ENCODE peak calls at places on chromosome 14, in eight cellular contexts. J is H54; K is hepatocyte; Y is activated CD4-positive, alpha-beta T cell treated with anti-CD3 and anti-CD28 coated beads, Interleukin-2, amount 50 U/mL, for 4 hours; C is stimulated activated CD4-positive, alpha-beta T cell treated with anti-CD3 and anti-CD28 coated beads, Interleukin-15, amount 100 ng/mL, for 1 hour; L is neural crest cell; S is amniotic epithelial cell; A is GM04504. R is an unnamed sample.
A peak's percentile ranks its signal among the peaks of the same experiment; 100 is the strongest.

GRCh38 chr14:72666610-72667009 is 227.3 kb downstream of the DPF3 start:
- DNase-seq in J (peak; percentile 48), K (no peak), Y (no peak), C (no peak), L (no peak), S (peak; percentile 47), A (no peak), R (no peak)

GRCh38 chr14:104202259-104203070 is 64.1 kb downstream of the KIF26A start:
- DNase-seq in J (no peak), K (no peak), Y (no peak), C (no peak), L (no peak), S (no peak), A (no peak), R (peak; percentile 74)

GRCh38 chr14:51395361-51395849 is 155.4 kb downstream of the TMX1 start:
- DNase-seq in J (peak; percentile 23), K (peak; percentile 31), Y (no peak), C (no peak), L (peak; percentile 29), S (peak; percentile 84), A (peak; percentile 97), R (peak; percentile 80)

GRCh38 chr14:22463763-22464173 is 125.3 kb downstream of the DAD1 start:
- DNase-seq in J (no peak), K (no peak), Y (no peak), C (no peak), L (no peak), S (no peak), A (no peak), R (no peak)

GRCh38 chr14:106564058-106564643 is 1037.8 kb downstream of the TMEM121 start:
- DNase-seq in J (peak; percentile 16), K (no peak), Y (peak; percentile 57), C (no peak), L (no peak), S (no peak), A (no peak), R (no peak)

GRCh38 chr14:44453433-44454171 is 53.5 kb downstream of the FSCB start:
- DNase-seq in J (no peak), K (no peak), Y (no peak), C (no peak), L (no peak), S (no peak), A (no peak), R (no peak)

GRCh38 chr14:57870686-57871457 is 5.0 kb upstream of the SLC35F4 start:
- DNase-seq in J (no peak), K (no peak), Y (no peak), C (no peak), L (no peak), S (no peak), A (no peak), R (no peak)

GRCh38 chr14:68535404-68536024 is 257.4 kb downstream of the ZFP36L1 start:
- DNase-seq in J (no peak), K (no peak), Y (no peak), C (no peak), L (no peak), S (peak; percentile 82), A (peak; percentile 82), R (no peak)

GRCh38 chr14:72822946-72823611 is 70.8 kb downstream of the DPF3 start:
- DNase-seq in J (no peak), K (no peak), Y (no peak), C (no peak), L (no peak), S (peak; percentile 72), A (no peak), R (no peak)

GRCh38 chr14:102751088-102751487 is 26.2 kb upstream of the TRAF3 start:
- DNase-seq in J (no peak), K (no peak), Y (no peak), C (no peak), L (no peak), S (no peak), A (no peak), R (no peak)

R was measured in breast epithelium.